ENCODE peak calls at places on chromosome 10, in ten cellular contexts. R is tibial nerve; X is pancreas; B is upper lobe of right lung; T is adrenal gland; N is CD8-positive, alpha-beta memory T cell; D is endothelial cell of umbilical vein; S is A549; P is heart right ventricle; K is fibroblast of lung. Q is an unnamed sample. For H3K4me1, the result is how much of the 10 kb centered on the place peaks cover.

GRCh38 chr10:62885656-62886461 is 69.7 kb upstream of the EGR2 start:
- DNase-seq in R (no peak), X (no peak), B (no peak), T (no peak), N (no peak), D (no peak), S (peak), P (no peak), K (peak), Q (no peak)

GRCh38 chr10:110704906-110705476 is 60.9 kb downstream of the RBM20 start:
- DNase-seq in R (no peak), X (no peak), B (no peak), T (no peak), N (no peak), D (no peak), S (no peak), P (no peak), K (peak), Q (no peak)

GRCh38 chr10:67268146-67268545 is 342.3 kb downstream of the LRRTM3 start:
- DNase-seq in R (no peak), X (no peak), B (no peak), T (no peak), N (no peak), D (no peak), S (no peak), P (no peak), K (no peak), Q (no peak)

GRCh38 chr10:77392851-77393250 is 244.8 kb downstream of the KCNMA1 start:
- DNase-seq in R (no peak), X (no peak), B (no peak), T (no peak), N (no peak), D (peak), S (peak), P (no peak), K (peak), Q (peak)

GRCh38 chr10:24642921-24643678 is 80.6 kb downstream of the ARHGAP21 start:
- DNase-seq in R (peak), X (no peak), B (no peak), T (no peak), N (no peak), D (peak), S (peak), P (no peak), K (peak), Q (no peak)

GRCh38 chr10:79178614-79179403 is 110.0 kb downstream of the ZMIZ1 start:
- DNase-seq in R (no peak), X (no peak), B (no peak), T (no peak), N (no peak), D (peak), S (no peak), P (no peak), K (peak), Q (peak)

GRCh38 chr10:67171970-67172369 is 246.1 kb downstream of the LRRTM3 start:
- DNase-seq in R (no peak), X (no peak), B (no peak), T (no peak), N (no peak), D (no peak), S (no peak), P (no peak), K (no peak), Q (no peak)

GRCh38 chr10:114544045-114544659 is 113.9 kb downstream of the ABLIM1 start:
- DNase-seq in R (no peak), X (no peak), B (no peak), T (no peak), N (peak), D (no peak), S (no peak), P (no peak), K (no peak), Q (no peak)

GRCh38 chr10:27445070-27445469 is 59.0 kb upstream of the RAB18 start:
- DNase-seq in R (no peak), X (no peak), B (no peak), T (no peak), N (no peak), D (no peak), S (no peak), P (no peak), K (no peak), Q (no peak)

GRCh38 chr10:86178401-86179142 is 188.0 kb downstream of the GRID1 start:
- DNase-seq in R (no peak), X (no peak), B (peak), T (no peak), N (no peak), D (no peak), S (peak), P (no peak), K (no peak), Q (no peak)

GRCh38 chr10:129760003-129760315 is 204.1 kb downstream of the EBF3 start:
- DNase-seq in R (no peak), X (no peak), B (peak), T (no peak), N (peak), D (no peak), S (no peak), P (no peak), K (no peak), Q (no peak)

GRCh38 chr10:48577158-48577557 is 27.7 kb downstream of the ARHGAP22 start:
- DNase-seq in R (no peak), X (no peak), B (no peak), T (no peak), N (no peak), D (no peak), S (no peak), P (no peak), K (no peak), Q (no peak)

GRCh38 chr10:131453772-131454634 is 142.5 kb upstream of the TCERG1L start:
- DNase-seq in R (peak), X (peak), B (peak), T (peak), N (no peak), D (no peak), S (peak), P (peak), K (no peak), Q (peak)

GRCh38 chr10:71569775-71570588 is 149.6 kb downstream of the C10orf105 start:
- DNase-seq in R (peak), X (peak), B (no peak), T (peak), N (peak), D (peak), S (peak), P (peak), K (peak), Q (peak)

GRCh38 chr10:17599089-17599488 is 18.1 kb downstream of the HACD1 start:
- DNase-seq in R (no peak), X (no peak), B (no peak), T (no peak), N (no peak), D (peak), S (peak), P (no peak), K (peak), Q (no peak)

GRCh38 chr10:110006358-110007170 is 1.2 kb upstream of the ADD3 start:
- DNase-seq in R (peak), X (no peak), B (no peak), T (no peak), N (no peak), D (no peak), S (peak), P (peak), K (peak), Q (peak)

GRCh38 chr10:69786791-69787190 is 14.9 kb upstream of the COL13A1 start:
- DNase-seq in R (no peak), X (no peak), B (no peak), T (no peak), N (no peak), D (peak), S (peak), P (no peak), K (peak), Q (no peak)

GRCh38 chr10:4051011-4051407 is 266.0 kb upstream of the KLF6 start:
- DNase-seq in R (peak), X (no peak), B (no peak), T (no peak), N (no peak), D (peak), S (no peak), P (no peak), K (no peak), Q (no peak)

GRCh38 chr10:13099144-13099665 is 758 bp upstream of the OPTN start:
- DNase-seq in R (no peak), X (no peak), B (no peak), T (peak), N (peak), D (no peak), S (peak), P (peak), K (no peak), Q (peak)

GRCh38 chr10:89392974-89393373 is 551 bp downstream of the IFIT1 start:
- DNase-seq in R (peak), X (no peak), B (no peak), T (no peak), N (no peak), D (no peak), S (peak), P (no peak), K (peak), Q (no peak)

GRCh38 chr10:133344236-133344635 is 2.9 kb upstream of the PRAP1 start:
- DNase-seq in R (no peak), X (no peak), B (no peak), T (no peak), N (no peak), D (no peak), S (no peak), P (no peak), K (no peak), Q (no peak)

GRCh38 chr10:8138471-8138870 is 84.0 kb downstream of the GATA3 start:
- DNase-seq in R (no peak), X (no peak), B (no peak), T (no peak), N (no peak), D (peak), S (no peak), P (no peak), K (peak), Q (no peak)

GRCh38 chr10:90087197-90088007 is 386.0 kb downstream of the KIF20B start:
- DNase-seq in R (no peak), X (no peak), B (no peak), T (no peak), N (no peak), D (no peak), S (peak), P (no peak), K (peak), Q (no peak)

GRCh38 chr10:3178070-3178469 is 5.5 kb upstream of the PITRM1 start:
- DNase-seq in R (no peak), X (no peak), B (no peak), T (no peak), N (no peak), D (no peak), S (no peak), P (no peak), K (no peak), Q (no peak)

GRCh38 chr10:68899186-68899745 is 1.8 kb upstream of the DDX50 start:
- DNase-seq in R (no peak), X (no peak), B (no peak), T (no peak), N (no peak), D (no peak), S (no peak), P (no peak), K (no peak), Q (no peak)

GRCh38 chr10:97134202-97134601 is 51.6 kb downstream of the SLIT1 start:
- DNase-seq in R (no peak), X (no peak), B (no peak), T (no peak), N (no peak), D (no peak), S (no peak), P (no peak), K (no peak), Q (no peak)

GRCh38 chr10:67115972-67116371 is 190.1 kb downstream of the LRRTM3 start:
- DNase-seq in R (no peak), X (no peak), B (no peak), T (no peak), N (no peak), D (peak), S (peak), P (no peak), K (peak), Q (no peak)

GRCh38 chr10:131742371-131743000 is 158.3 kb upstream of the PPP2R2D start:
- DNase-seq in R (no peak), X (no peak), B (peak), T (no peak), N (no peak), D (no peak), S (no peak), P (no peak), K (no peak), Q (peak)

GRCh38 chr10:132877473-132877872 is 64.9 kb downstream of the CFAP46 start:
- DNase-seq in R (no peak), X (no peak), B (peak), T (no peak), N (no peak), D (no peak), S (no peak), P (peak), K (no peak), Q (no peak)

GRCh38 chr10:3716093-3716492 is 68.9 kb downstream of the KLF6 start:
- DNase-seq in R (no peak), X (no peak), B (no peak), T (no peak), N (no peak), D (no peak), S (no peak), P (no peak), K (peak), Q (no peak)

GRCh38 chr10:109025187-109025586 is 898.1 kb downstream of the XPNPEP1 start:
- DNase-seq in R (no peak), X (no peak), B (no peak), T (no peak), N (no peak), D (no peak), S (no peak), P (no peak), K (no peak), Q (no peak)

GRCh38 chr10:132011027-132011426 is 29.3 kb upstream of the BNIP3 start:
- DNase-seq in R (no peak), X (peak), B (no peak), T (no peak), N (no peak), D (no peak), S (no peak), P (peak), K (no peak), Q (no peak)

GRCh38 chr10:124554085-124554858 is 92.6 kb downstream of the LHPP start:
- DNase-seq in R (no peak), X (no peak), B (no peak), T (no peak), N (no peak), D (no peak), S (no peak), P (peak), K (no peak), Q (no peak)

GRCh38 chr10:5805680-5806079 is 7.6 kb downstream of the GDI2 start:
- DNase-seq in R (no peak), X (no peak), B (no peak), T (no peak), N (no peak), D (no peak), S (no peak), P (no peak), K (no peak), Q (no peak)

GRCh38 chr10:15265076-15265475 is 96.6 kb upstream of the NMT2 start:
- DNase-seq in R (no peak), X (no peak), B (no peak), T (no peak), N (no peak), D (no peak), S (no peak), P (no peak), K (no peak), Q (no peak)

GRCh38 chr10:26588611-26589010 is 108.9 kb upstream of the PDSS1 start:
- DNase-seq in R (no peak), X (no peak), B (no peak), T (no peak), N (no peak), D (no peak), S (no peak), P (no peak), K (no peak), Q (no peak)

GRCh38 chr10:31952066-31952465 is 23.4 kb upstream of the ARHGAP12 start:
- DNase-seq in R (no peak), X (no peak), B (no peak), T (no peak), N (no peak), D (peak), S (no peak), P (no peak), K (peak), Q (no peak)

GRCh38 chr10:79139124-79139835 is 70.5 kb downstream of the ZMIZ1 start:
- DNase-seq in R (no peak), X (no peak), B (no peak), T (no peak), N (no peak), D (peak), S (no peak), P (peak), K (peak), Q (peak)

GRCh38 chr10:119270893-119271361 is 63.6 kb downstream of the GRK5 start:
- DNase-seq in R (no peak), X (peak), B (peak), T (peak), N (peak), D (no peak), S (peak), P (peak), K (peak), Q (peak)
- H3K4me1 ChIP-seq in R (under half), X (under half), B (half or more), T (under half), N (half or more), D (under half), S (under half), P (half or more), K (under half), Q (under half)

DNA sequence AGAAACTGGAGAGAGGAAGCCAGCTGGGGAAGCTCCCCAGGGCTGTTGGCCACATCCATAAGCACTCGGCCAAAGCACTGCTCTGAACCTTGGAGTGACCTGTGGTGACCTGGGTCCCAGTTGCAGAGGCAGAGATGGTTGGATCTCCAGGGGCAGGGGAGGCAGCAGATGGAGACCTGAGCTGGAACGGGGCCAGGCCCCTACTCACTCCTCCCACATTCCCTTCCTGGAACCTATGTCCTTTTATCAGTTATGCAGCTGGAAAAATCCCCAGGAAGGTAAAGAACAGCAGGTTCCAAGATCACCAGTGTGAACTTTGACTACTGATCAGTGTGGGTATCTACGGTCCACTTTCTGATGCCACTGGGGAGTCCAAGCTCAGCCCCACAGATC is 9.6 kb upstream of the PNLIPRP2 start:
- DNase-seq in R (no peak), X (peak), B (no peak), T (no peak), N (no peak), D (no peak), S (no peak), P (no peak), K (no peak), Q (no peak)
- H3K27ac ChIP-seq in R (no peak), X (peak), B (no peak), T (no peak), N (no peak), D (no peak), S (no peak), P (no peak), K (no peak), Q (no peak)

GRCh38 chr10:119371704-119372663 is 164.6 kb downstream of the GRK5 start:
- DNase-seq in R (no peak), X (no peak), B (peak), T (no peak), N (no peak), D (peak), S (no peak), P (no peak), K (no peak), Q (no peak)

GRCh38 chr10:119368581-119368980 is 161.2 kb downstream of the GRK5 start:
- DNase-seq in R (no peak), X (no peak), B (no peak), T (no peak), N (no peak), D (no peak), S (no peak), P (no peak), K (no peak), Q (no peak)

GRCh38 chr10:119370046-119370770 is 162.8 kb downstream of the GRK5 start:
- DNase-seq in R (peak), X (no peak), B (peak), T (no peak), N (no peak), D (peak), S (no peak), P (no peak), K (peak), Q (peak)

GRCh38 chr10:119368991-119369869 is 161.9 kb downstream of the GRK5 start:
- DNase-seq in R (no peak), X (no peak), B (peak), T (no peak), N (no peak), D (peak), S (no peak), P (no peak), K (no peak), Q (no peak)

DNA sequence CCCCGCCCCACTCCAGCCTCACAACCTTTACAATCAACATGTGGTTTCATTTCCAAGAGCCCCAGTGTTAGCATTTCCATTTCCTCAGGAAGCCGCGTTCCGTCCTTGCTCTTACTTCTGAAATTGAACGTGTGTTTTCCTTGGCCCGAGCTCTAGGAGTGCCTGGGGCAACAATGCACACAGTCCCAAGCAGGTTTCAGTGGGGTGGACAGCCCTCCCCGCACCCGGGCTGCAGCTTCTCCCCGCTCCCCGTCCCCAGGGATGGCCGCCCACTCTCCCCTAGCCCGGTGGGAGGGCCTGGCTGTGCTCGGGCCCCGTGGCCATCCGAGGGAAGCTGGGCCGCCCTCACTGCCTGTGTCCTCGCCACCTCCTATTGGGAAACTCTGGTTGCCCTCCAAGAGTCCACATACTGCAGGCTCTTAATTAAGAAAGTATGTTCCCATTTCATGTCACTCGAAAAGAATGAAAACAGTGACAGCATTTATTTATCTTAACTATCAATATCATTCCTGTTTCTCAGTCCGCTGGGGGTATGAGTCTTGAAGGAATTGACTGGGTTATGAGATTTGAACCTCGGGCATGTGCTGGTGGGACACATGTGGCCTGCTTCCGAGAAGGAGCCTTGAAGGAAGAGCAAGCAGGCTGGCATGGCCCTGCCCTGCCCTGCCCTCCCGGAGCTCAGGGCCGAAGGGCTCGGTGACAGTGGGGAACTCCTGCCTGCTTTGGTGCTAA is 163.8 kb downstream of the GRK5 start:
- DNase-seq in R (peak), X (no peak), B (peak), T (no peak), N (no peak), D (peak), S (no peak), P (peak), K (peak), Q (peak)
- H3K4me3 ChIP-seq in R (no peak), X (no peak), B (no peak), T (no peak), N (no peak), D (peak), S (no peak), P (no peak), K (peak), Q (peak)

DNA sequence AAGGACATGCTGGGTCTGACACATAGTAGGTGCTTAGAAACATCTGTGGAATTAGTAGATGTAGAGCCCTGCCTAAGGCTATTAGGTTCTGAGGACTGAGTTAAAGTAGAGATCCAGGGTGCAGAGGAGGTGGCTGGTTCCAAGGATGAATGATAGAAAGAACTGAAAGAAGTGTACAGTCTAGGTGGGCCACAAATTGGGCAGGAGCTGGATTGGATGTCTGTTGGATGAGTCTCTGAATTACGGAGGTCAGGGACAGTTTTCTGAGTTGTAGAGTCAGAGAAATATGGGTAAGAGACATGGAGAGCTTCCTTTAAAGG is 2.0 kb upstream of the SAMD8 start:
- DNase-seq in R (no peak), X (no peak), B (no peak), T (no peak), N (no peak), D (no peak), S (no peak), P (no peak), K (no peak), Q (no peak)
- H3K4me1 ChIP-seq in R (under half), X (under half), B (under half), T (under half), N (under half), D (under half), S (under half), P (under half), K (under half), Q (half or more)

DNA sequence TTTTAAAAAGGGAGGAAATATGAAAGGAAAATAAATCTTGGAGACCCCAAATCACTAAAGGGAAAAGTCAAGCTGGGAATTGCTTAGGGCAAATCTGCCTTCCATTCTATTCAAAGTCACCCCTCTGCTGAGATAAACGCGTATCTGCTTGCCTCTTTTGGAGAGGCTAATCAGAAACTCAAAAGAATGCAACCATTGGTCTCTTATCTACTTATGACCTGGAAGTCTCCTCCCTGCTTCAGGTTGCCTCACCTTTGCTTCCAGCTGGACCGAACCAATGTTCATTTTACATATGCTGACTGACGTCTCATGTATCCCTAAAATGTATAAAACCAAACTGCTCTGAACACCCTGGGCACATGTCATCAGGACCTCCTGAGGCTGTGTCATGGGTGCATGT is 14.7 kb downstream of the ATAD1 start:
- DNase-seq in R (no peak), X (no peak), B (no peak), T (no peak), N (no peak), D (no peak), S (no peak), P (no peak), K (no peak), Q (no peak)
- H3K27ac ChIP-seq in R (no peak), X (no peak), B (no peak), T (no peak), N (no peak), D (no peak), S (no peak), P (peak), K (no peak), Q (no peak)